ENCODE peak calls at places on chromosomes 3 and 15, in eight cellular contexts. One of them, this sample, is unnamed.

GRCh38 chr15:91694131-91694828 is 159.2 kb upstream of the SLCO3A1 start:
- DNase-seq in NCI-H187: no peak
- DNase-seq in Calu3: no peak
- DNase-seq in AG08395: peak; percentile 60
- DNase-seq in suprapubic skin: peak; percentile 84
- DNase-seq in cardiac muscle cell: peak; percentile 90
- DNase-seq in DMS153: no peak
- DNase-seq in GM23338: peak; percentile 13
- DNase-seq in this sample: no peak

GRCh38 chr15:62739082-62739481 is 303.5 kb upstream of the TPM1 start:
- DNase-seq in NCI-H187: no peak
- DNase-seq in Calu3: peak; percentile 56
- DNase-seq in AG08395: peak; percentile 48
- DNase-seq in suprapubic skin: no peak
- DNase-seq in cardiac muscle cell: no peak
- DNase-seq in DMS153: no peak
- DNase-seq in GM23338: no peak
- DNase-seq in this sample: no peak

GRCh38 chr15:93121089-93121488 is 32.1 kb upstream of the RGMA start:
- DNase-seq in NCI-H187: no peak
- DNase-seq in Calu3: no peak
- DNase-seq in AG08395: no peak
- DNase-seq in suprapubic skin: no peak
- DNase-seq in cardiac muscle cell: no peak
- DNase-seq in DMS153: no peak
- DNase-seq in GM23338: no peak
- DNase-seq in this sample: no peak

GRCh38 chr3:165210132-165210531 is 13.9 kb upstream of the SLITRK3 start:
- DNase-seq in NCI-H187: no peak
- DNase-seq in Calu3: no peak
- DNase-seq in AG08395: no peak
- DNase-seq in suprapubic skin: no peak
- DNase-seq in cardiac muscle cell: no peak
- DNase-seq in DMS153: no peak
- DNase-seq in GM23338: peak; percentile 13
- DNase-seq in this sample: no peak

GRCh38 chr3:132317229-132317948 is at the start of gene ACP3:
- DNase-seq in NCI-H187: no peak
- DNase-seq in Calu3: peak; percentile 74
- DNase-seq in AG08395: peak; percentile 3
- DNase-seq in suprapubic skin: no peak
- DNase-seq in cardiac muscle cell: peak; percentile 96
- DNase-seq in DMS153: peak; percentile 79
- DNase-seq in GM23338: peak; percentile 80
- DNase-seq in this sample: peak; percentile 76

GRCh38 chr3:184726497-184726896 is 14.6 kb upstream of the MAGEF1 start:
- DNase-seq in NCI-H187: no peak
- DNase-seq in Calu3: no peak
- DNase-seq in AG08395: no peak
- DNase-seq in suprapubic skin: no peak
- DNase-seq in cardiac muscle cell: no peak
- DNase-seq in DMS153: no peak
- DNase-seq in GM23338: no peak
- DNase-seq in this sample: no peak

GRCh38 chr15:74314897-74315438 is 52.5 kb downstream of the CYP11A1 start:
- DNase-seq in NCI-H187: no peak
- DNase-seq in Calu3: no peak
- DNase-seq in AG08395: no peak
- DNase-seq in suprapubic skin: no peak
- DNase-seq in cardiac muscle cell: no peak
- DNase-seq in DMS153: no peak
- DNase-seq in GM23338: no peak
- DNase-seq in this sample: no peak

GRCh38 chr3:19717736-19718135 is 216.3 kb downstream of the EFHB start:
- DNase-seq in NCI-H187: no peak
- DNase-seq in Calu3: no peak
- DNase-seq in AG08395: no peak
- DNase-seq in suprapubic skin: no peak
- DNase-seq in cardiac muscle cell: no peak
- DNase-seq in DMS153: no peak
- DNase-seq in GM23338: no peak
- DNase-seq in this sample: no peak

GRCh38 chr15:53512029-53512428 is 247.4 kb downstream of the WDR72 start:
- DNase-seq in NCI-H187: no peak
- DNase-seq in Calu3: no peak
- DNase-seq in AG08395: no peak
- DNase-seq in suprapubic skin: no peak
- DNase-seq in cardiac muscle cell: no peak
- DNase-seq in DMS153: no peak
- DNase-seq in GM23338: no peak
- DNase-seq in this sample: no peak

GRCh38 chr3:134150476-134150875 is 100.2 kb downstream of the RYK start:
- DNase-seq in NCI-H187: no peak
- DNase-seq in Calu3: no peak
- DNase-seq in AG08395: no peak
- DNase-seq in suprapubic skin: no peak
- DNase-seq in cardiac muscle cell: no peak
- DNase-seq in DMS153: no peak
- DNase-seq in GM23338: no peak
- DNase-seq in this sample: no peak

GRCh38 chr3:111989061-111989678 is 9.6 kb upstream of the TAGLN3 start:
- DNase-seq in NCI-H187: peak; percentile 13
- DNase-seq in Calu3: peak; percentile 16
- DNase-seq in AG08395: peak; percentile 62
- DNase-seq in suprapubic skin: no peak
- DNase-seq in cardiac muscle cell: peak; percentile 82
- DNase-seq in DMS153: peak; percentile 37
- DNase-seq in GM23338: peak; percentile 74
- DNase-seq in this sample: no peak

GRCh38 chr3:126266291-126266840 is 86.0 kb upstream of the ALDH1L1 start:
- DNase-seq in NCI-H187: no peak
- DNase-seq in Calu3: no peak
- DNase-seq in AG08395: peak; percentile 37
- DNase-seq in suprapubic skin: no peak
- DNase-seq in cardiac muscle cell: peak; percentile 60
- DNase-seq in DMS153: no peak
- DNase-seq in GM23338: peak; percentile 63
- DNase-seq in this sample: peak; percentile 71